ENCODE peak calls at places on chromosomes 11 and 22, in six cellular contexts. One of them, this sample, is unnamed.

GRCh38 chr11:8709002-8709672 is 26.5 kb downstream of the RPL27A start:
- DNase-seq in SK-N-SH: peak; percentile 87
- DNase-seq in nephron progenitor cell: no peak
- DNase-seq in left ventricle myocardium inferior: peak; percentile 88
- DNase-seq in cardiac muscle cell: peak; percentile 96
- DNase-seq in foreskin fibroblast: peak; percentile 86
- DNase-seq in this sample: no peak

GRCh38 chr22:38872831-38873248 is 824 bp upstream of the CBX6 start:
- DNase-seq in SK-N-SH: peak; percentile 75
- DNase-seq in nephron progenitor cell: peak; percentile 72
- DNase-seq in left ventricle myocardium inferior: peak; percentile 76
- DNase-seq in cardiac muscle cell: peak; percentile 58
- DNase-seq in foreskin fibroblast: peak; percentile 76
- DNase-seq in this sample: peak; percentile 69

GRCh38 chr11:60128376-60128775 is 39.9 kb downstream of the MS4A2 start:
- DNase-seq in SK-N-SH: no peak
- DNase-seq in nephron progenitor cell: no peak
- DNase-seq in left ventricle myocardium inferior: no peak
- DNase-seq in cardiac muscle cell: no peak
- DNase-seq in foreskin fibroblast: no peak
- DNase-seq in this sample: no peak

GRCh38 chr22:40240671-40241070 is 62.9 kb downstream of the TNRC6B start:
- DNase-seq in SK-N-SH: no peak
- DNase-seq in nephron progenitor cell: no peak
- DNase-seq in left ventricle myocardium inferior: no peak
- DNase-seq in cardiac muscle cell: no peak
- DNase-seq in foreskin fibroblast: no peak
- DNase-seq in this sample: no peak

GRCh38 chr11:118002541-118003019 is 16.4 kb downstream of the IL10RA start:
- DNase-seq in SK-N-SH: no peak
- DNase-seq in nephron progenitor cell: no peak
- DNase-seq in left ventricle myocardium inferior: peak; percentile 72
- DNase-seq in cardiac muscle cell: peak; percentile 89
- DNase-seq in foreskin fibroblast: no peak
- DNase-seq in this sample: no peak

GRCh38 chr11:66411323-66411722 is 9.5 kb upstream of the NPAS4 start:
- DNase-seq in SK-N-SH: no peak
- DNase-seq in nephron progenitor cell: no peak
- DNase-seq in left ventricle myocardium inferior: no peak
- DNase-seq in cardiac muscle cell: no peak
- DNase-seq in foreskin fibroblast: no peak
- DNase-seq in this sample: no peak

GRCh38 chr11:26490546-26490945 is 81.5 kb downstream of the MUC15 start:
- DNase-seq in SK-N-SH: no peak
- DNase-seq in nephron progenitor cell: no peak
- DNase-seq in left ventricle myocardium inferior: no peak
- DNase-seq in cardiac muscle cell: no peak
- DNase-seq in foreskin fibroblast: peak; percentile 8
- DNase-seq in this sample: no peak

GRCh38 chr11:114027941-114028340 is 31.6 kb upstream of the ZBTB16 start:
- DNase-seq in SK-N-SH: no peak
- DNase-seq in nephron progenitor cell: no peak
- DNase-seq in left ventricle myocardium inferior: no peak
- DNase-seq in cardiac muscle cell: peak; percentile 29
- DNase-seq in foreskin fibroblast: peak; percentile 40
- DNase-seq in this sample: no peak

GRCh38 chr11:104028476-104028875 is 8.0 kb upstream of the DDI1 start:
- DNase-seq in SK-N-SH: no peak
- DNase-seq in nephron progenitor cell: no peak
- DNase-seq in left ventricle myocardium inferior: no peak
- DNase-seq in cardiac muscle cell: peak; percentile 82
- DNase-seq in foreskin fibroblast: peak; percentile 6
- DNase-seq in this sample: no peak

GRCh38 chr11:57648791-57649735 is 649 bp downstream of the YPEL4 start:
- DNase-seq in SK-N-SH: peak; percentile 57
- DNase-seq in nephron progenitor cell: no peak
- DNase-seq in left ventricle myocardium inferior: no peak
- DNase-seq in cardiac muscle cell: peak; percentile 56
- DNase-seq in foreskin fibroblast: peak; percentile 62
- DNase-seq in this sample: peak; percentile 63

GRCh38 chr11:14417975-14418374 is 59.0 kb upstream of the RRAS2 start:
- DNase-seq in SK-N-SH: no peak
- DNase-seq in nephron progenitor cell: no peak
- DNase-seq in left ventricle myocardium inferior: no peak
- DNase-seq in cardiac muscle cell: peak; percentile 34
- DNase-seq in foreskin fibroblast: peak; percentile 81
- DNase-seq in this sample: no peak

GRCh38 chr22:33562484-33562883 is 357.8 kb downstream of the LARGE1 start:
- DNase-seq in SK-N-SH: no peak
- DNase-seq in nephron progenitor cell: no peak
- DNase-seq in left ventricle myocardium inferior: no peak
- DNase-seq in cardiac muscle cell: no peak
- DNase-seq in foreskin fibroblast: no peak
- DNase-seq in this sample: no peak

GRCh38 chr11:111923951-111924350 is 5.2 kb downstream of the C11orf52 start:
- DNase-seq in SK-N-SH: no peak
- DNase-seq in nephron progenitor cell: no peak
- DNase-seq in left ventricle myocardium inferior: no peak
- DNase-seq in cardiac muscle cell: no peak
- DNase-seq in foreskin fibroblast: no peak
- DNase-seq in this sample: no peak

GRCh38 chr11:61042961-61043540 is 59.2 kb upstream of the CD5 start:
- DNase-seq in SK-N-SH: no peak
- DNase-seq in nephron progenitor cell: no peak
- DNase-seq in left ventricle myocardium inferior: no peak
- DNase-seq in cardiac muscle cell: no peak
- DNase-seq in foreskin fibroblast: no peak
- DNase-seq in this sample: no peak

GRCh38 chr11:32643526-32643925 is 59.9 kb downstream of the EIF3M start:
- DNase-seq in SK-N-SH: no peak
- DNase-seq in nephron progenitor cell: no peak
- DNase-seq in left ventricle myocardium inferior: no peak
- DNase-seq in cardiac muscle cell: peak; percentile 4
- DNase-seq in foreskin fibroblast: peak; percentile 23
- DNase-seq in this sample: no peak

GRCh38 chr22:37237371-37238268 is 6.4 kb downstream of the RAC2 start:
- DNase-seq in SK-N-SH: peak; percentile 31
- DNase-seq in nephron progenitor cell: no peak
- DNase-seq in left ventricle myocardium inferior: no peak
- DNase-seq in cardiac muscle cell: peak; percentile 60
- DNase-seq in foreskin fibroblast: peak; percentile 51
- DNase-seq in this sample: no peak

GRCh38 chr11:65274734-65275682 is 13.2 kb downstream of the POLA2 start:
- DNase-seq in SK-N-SH: peak; percentile 76
- DNase-seq in nephron progenitor cell: peak; percentile 57
- DNase-seq in left ventricle myocardium inferior: peak; percentile 60
- DNase-seq in cardiac muscle cell: peak; percentile 99
- DNase-seq in foreskin fibroblast: peak; percentile 98
- DNase-seq in this sample: peak; percentile 70

GRCh38 chr11:73463359-73463758 is 87.2 kb downstream of the RELT start:
- DNase-seq in SK-N-SH: no peak
- DNase-seq in nephron progenitor cell: no peak
- DNase-seq in left ventricle myocardium inferior: no peak
- DNase-seq in cardiac muscle cell: peak; percentile 63
- DNase-seq in foreskin fibroblast: peak; percentile 32
- DNase-seq in this sample: no peak

GRCh38 chr22:28541137-28541536 is 138.5 kb downstream of the TTC28 start:
- DNase-seq in SK-N-SH: no peak
- DNase-seq in nephron progenitor cell: no peak
- DNase-seq in left ventricle myocardium inferior: no peak
- DNase-seq in cardiac muscle cell: no peak
- DNase-seq in foreskin fibroblast: no peak
- DNase-seq in this sample: no peak

GRCh38 chr11:67468835-67469811 is at the start of gene TMEM134:
- DNase-seq in SK-N-SH: peak; percentile 98
- DNase-seq in nephron progenitor cell: peak; percentile 94
- DNase-seq in left ventricle myocardium inferior: peak; percentile 94
- DNase-seq in cardiac muscle cell: peak; percentile 96
- DNase-seq in foreskin fibroblast: peak; percentile 97
- DNase-seq in this sample: peak; percentile 95
- TF ChIP-seq CTCF in SK-N-SH: peak; percentile 50
- TF ChIP-seq CTCF in nephron progenitor cell: peak; percentile 15
- TF ChIP-seq CTCF in left ventricle myocardium inferior: peak; percentile 56
- TF ChIP-seq CTCF in cardiac muscle cell: peak; percentile 45
- TF ChIP-seq CTCF in foreskin fibroblast: no peak
- TF ChIP-seq CTCF in this sample: no peak

GRCh38 chr11:64208086-64208795 is 1.7 kb downstream of the FERMT3 start:
- DNase-seq in SK-N-SH: peak; percentile 31
- DNase-seq in nephron progenitor cell: no peak
- DNase-seq in left ventricle myocardium inferior: no peak
- DNase-seq in cardiac muscle cell: no peak
- DNase-seq in foreskin fibroblast: no peak
- DNase-seq in this sample: no peak

GRCh38 chr11:64208796-64209562 is 2.5 kb downstream of the FERMT3 start:
- DNase-seq in SK-N-SH: peak; percentile 39
- DNase-seq in nephron progenitor cell: no peak
- DNase-seq in left ventricle myocardium inferior: no peak
- DNase-seq in cardiac muscle cell: no peak
- DNase-seq in foreskin fibroblast: no peak
- DNase-seq in this sample: no peak

GRCh38 chr11:64209563-64209843 is 3.0 kb downstream of the FERMT3 start:
- DNase-seq in SK-N-SH: no peak
- DNase-seq in nephron progenitor cell: no peak
- DNase-seq in left ventricle myocardium inferior: no peak
- DNase-seq in cardiac muscle cell: no peak
- DNase-seq in foreskin fibroblast: no peak
- DNase-seq in this sample: no peak

GRCh38 chr11:64206457-64207246 is at the start of gene FERMT3:
- DNase-seq in SK-N-SH: peak; percentile 27
- DNase-seq in nephron progenitor cell: no peak
- DNase-seq in left ventricle myocardium inferior: peak; percentile 72
- DNase-seq in cardiac muscle cell: no peak
- DNase-seq in foreskin fibroblast: no peak
- DNase-seq in this sample: no peak

DNA sequence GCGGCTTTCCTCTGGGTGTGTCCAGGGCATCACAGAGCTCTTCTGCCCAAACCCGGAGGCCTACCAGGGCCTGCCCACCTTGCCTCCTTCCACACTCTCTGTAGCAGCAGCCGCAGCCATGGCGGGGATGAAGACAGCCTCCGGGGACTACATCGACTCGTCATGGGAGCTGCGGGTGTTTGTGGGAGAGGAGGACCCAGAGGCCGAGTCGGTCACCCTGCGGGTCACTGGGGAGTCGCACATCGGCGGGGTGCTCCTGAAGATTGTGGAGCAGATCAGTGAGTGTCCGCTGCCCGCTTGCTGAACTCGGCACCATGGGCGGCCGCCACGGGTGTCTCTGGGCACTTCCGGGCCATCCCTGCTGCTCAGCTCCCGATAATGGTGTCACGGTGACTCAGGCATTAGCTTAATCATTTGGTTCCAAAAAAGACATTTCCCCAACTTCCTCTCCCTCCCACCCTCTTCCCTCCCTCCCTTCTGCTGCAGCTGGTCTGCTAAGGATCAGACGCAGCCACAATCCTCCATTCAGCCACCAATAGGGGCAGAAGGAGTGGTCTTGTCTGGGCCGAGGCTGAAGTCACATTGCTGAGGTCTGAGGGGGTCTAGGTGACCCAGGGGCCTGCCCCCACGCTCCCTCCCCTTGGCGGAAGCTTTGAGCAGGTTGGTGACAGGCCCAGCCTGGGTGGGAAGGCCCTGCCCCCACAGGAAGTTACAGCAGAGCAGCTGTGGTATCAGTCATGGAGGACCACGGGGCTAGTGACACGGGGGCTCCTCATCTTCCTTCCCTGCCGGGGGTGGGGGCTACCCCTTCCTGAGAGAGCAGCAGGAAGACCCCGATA is 945 bp downstream of the FERMT3 start:
- DNase-seq in SK-N-SH: peak; percentile 41
- DNase-seq in nephron progenitor cell: no peak
- DNase-seq in left ventricle myocardium inferior: peak; percentile 69
- DNase-seq in cardiac muscle cell: peak; percentile 84
- DNase-seq in foreskin fibroblast: peak; percentile 87
- DNase-seq in this sample: no peak
- TF ChIP-seq CTCF in SK-N-SH: no peak
- TF ChIP-seq CTCF in nephron progenitor cell: no peak
- TF ChIP-seq CTCF in left ventricle myocardium inferior: no peak
- TF ChIP-seq CTCF in cardiac muscle cell: no peak
- TF ChIP-seq CTCF in foreskin fibroblast: no peak
- TF ChIP-seq CTCF in this sample: no peak

GRCh38 chr22:32474635-32475427 is at the start of gene FBXO7:
- DNase-seq in SK-N-SH: peak; percentile 94
- DNase-seq in nephron progenitor cell: peak; percentile 93
- DNase-seq in left ventricle myocardium inferior: peak; percentile 95
- DNase-seq in cardiac muscle cell: peak; percentile 96
- DNase-seq in foreskin fibroblast: peak; percentile 98
- DNase-seq in this sample: peak; percentile 98
- TF ChIP-seq CTCF in SK-N-SH: peak; percentile 49
- TF ChIP-seq CTCF in nephron progenitor cell: peak; percentile 22
- TF ChIP-seq CTCF in left ventricle myocardium inferior: peak; percentile 18
- TF ChIP-seq CTCF in cardiac muscle cell: peak; percentile 24
- TF ChIP-seq CTCF in foreskin fibroblast: peak; percentile 13
- TF ChIP-seq CTCF in this sample: no peak

GRCh38 chr11:34209809-34210208 is 104.4 kb downstream of the NAT10 start:
- DNase-seq in SK-N-SH: no peak
- DNase-seq in nephron progenitor cell: no peak
- DNase-seq in left ventricle myocardium inferior: no peak
- DNase-seq in cardiac muscle cell: no peak
- DNase-seq in foreskin fibroblast: no peak
- DNase-seq in this sample: no peak
- TF ChIP-seq CTCF in SK-N-SH: no peak
- TF ChIP-seq CTCF in nephron progenitor cell: no peak
- TF ChIP-seq CTCF in left ventricle myocardium inferior: no peak
- TF ChIP-seq CTCF in cardiac muscle cell: no peak
- TF ChIP-seq CTCF in foreskin fibroblast: no peak
- TF ChIP-seq CTCF in this sample: no peak

GRCh38 chr11:75277991-75278790 is 37.6 kb downstream of the TPBGL start:
- DNase-seq in SK-N-SH: no peak
- DNase-seq in nephron progenitor cell: no peak
- DNase-seq in left ventricle myocardium inferior: peak; percentile 6
- DNase-seq in cardiac muscle cell: no peak
- DNase-seq in foreskin fibroblast: no peak
- DNase-seq in this sample: no peak

GRCh38 chr11:75279273-75279672 is 38.7 kb downstream of the TPBGL start:
- DNase-seq in SK-N-SH: no peak
- DNase-seq in nephron progenitor cell: no peak
- DNase-seq in left ventricle myocardium inferior: peak; percentile 7
- DNase-seq in cardiac muscle cell: no peak
- DNase-seq in foreskin fibroblast: no peak
- DNase-seq in this sample: no peak

GRCh38 chr11:75281469-75282095 is 41.0 kb downstream of the TPBGL start:
- DNase-seq in SK-N-SH: no peak
- DNase-seq in nephron progenitor cell: no peak
- DNase-seq in left ventricle myocardium inferior: no peak
- DNase-seq in cardiac muscle cell: no peak
- DNase-seq in foreskin fibroblast: no peak
- DNase-seq in this sample: no peak

GRCh38 chr11:75280770-75281468 is 40.3 kb downstream of the TPBGL start:
- DNase-seq in SK-N-SH: no peak
- DNase-seq in nephron progenitor cell: no peak
- DNase-seq in left ventricle myocardium inferior: peak; percentile 15
- DNase-seq in cardiac muscle cell: no peak
- DNase-seq in foreskin fibroblast: no peak
- DNase-seq in this sample: no peak

GRCh38 chr11:75280227-75280671 is 39.7 kb downstream of the TPBGL start:
- DNase-seq in SK-N-SH: peak; percentile 95
- DNase-seq in nephron progenitor cell: peak; percentile 84
- DNase-seq in left ventricle myocardium inferior: peak; percentile 75
- DNase-seq in cardiac muscle cell: peak; percentile 82
- DNase-seq in foreskin fibroblast: peak; percentile 88
- DNase-seq in this sample: peak; percentile 85
- TF ChIP-seq CTCF in SK-N-SH: peak; percentile 89
- TF ChIP-seq CTCF in nephron progenitor cell: peak; percentile 94
- TF ChIP-seq CTCF in left ventricle myocardium inferior: peak; percentile 99
- TF ChIP-seq CTCF in cardiac muscle cell: peak; percentile 95
- TF ChIP-seq CTCF in foreskin fibroblast: peak; percentile 98
- TF ChIP-seq CTCF in this sample: peak; percentile 99

GRCh38 chr11:79269923-79270322 is 170.9 kb downstream of the TENM4 start:
- DNase-seq in SK-N-SH: peak; percentile 33
- DNase-seq in nephron progenitor cell: no peak
- DNase-seq in left ventricle myocardium inferior: no peak
- DNase-seq in cardiac muscle cell: no peak
- DNase-seq in foreskin fibroblast: no peak
- DNase-seq in this sample: no peak
- TF ChIP-seq CTCF in SK-N-SH: no peak
- TF ChIP-seq CTCF in nephron progenitor cell: no peak
- TF ChIP-seq CTCF in left ventricle myocardium inferior: no peak
- TF ChIP-seq CTCF in cardiac muscle cell: no peak
- TF ChIP-seq CTCF in foreskin fibroblast: no peak
- TF ChIP-seq CTCF in this sample: no peak